ENCODE peak calls at places on chromosome 19, in six cellular contexts. E is WERI-Rb-1; K is right cardiac atrium; W is CD8-positive, alpha-beta T cell; J is body of pancreas; N is fibroblast of lung. V is an unnamed sample.

GRCh38 chr19:2488942-2489731 is 13.2 kb downstream of the GADD45B start:
- DNase-seq in K (peak), E (no peak), J (peak), W (no peak), N (peak), V (no peak)

GRCh38 chr19:54201980-54202379 is 1.3 kb downstream of the RPS9 start:
- DNase-seq in K (no peak), E (no peak), N (no peak), J (no peak), W (no peak), V (no peak)

GRCh38 chr19:49338691-49339363 is 3.6 kb downstream of the CD37 start:
- DNase-seq in E (peak), W (no peak), K (peak), N (peak), J (peak), V (peak)

GRCh38 chr19:17529239-17530158 is 18.1 kb downstream of the PGLS start:
- DNase-seq in E (no peak), W (no peak), N (no peak), K (no peak), J (no peak), V (no peak)

GRCh38 chr19:39160889-39161672 is 35.5 kb downstream of the PAK4 start:
- DNase-seq in N (peak), J (no peak), K (peak), E (no peak), W (no peak), V (no peak)

GRCh38 chr19:2022289-2022688 is 6.8 kb upstream of the BTBD2 start:
- DNase-seq in J (no peak), N (no peak), K (no peak), W (no peak), E (no peak), V (no peak)

GRCh38 chr19:50909240-50910070 is 1.7 kb downstream of the KLK4 start:
- DNase-seq in J (peak), K (peak), E (peak), N (no peak), W (peak), V (no peak)

GRCh38 chr19:36564391-36564790 is 8.7 kb downstream of the ZNF529 start:
- DNase-seq in E (no peak), J (no peak), K (no peak), N (peak), W (no peak), V (no peak)

GRCh38 chr19:31282346-31282745 is 66.9 kb downstream of the TSHZ3 start:
- DNase-seq in K (no peak), E (no peak), J (no peak), N (no peak), W (no peak), V (no peak)

GRCh38 chr19:7877249-7877836 is 3.2 kb upstream of the PRR36 start:
- DNase-seq in N (no peak), K (no peak), J (no peak), E (no peak), W (no peak), V (no peak)

GRCh38 chr19:18675779-18676178 is 7.7 kb upstream of the CRTC1 start:
- DNase-seq in E (peak), J (no peak), K (no peak), W (peak), N (no peak), V (no peak)

GRCh38 chr19:18795540-18795939 is 4.4 kb upstream of the COMP start:
- DNase-seq in J (no peak), E (no peak), K (peak), N (peak), W (no peak), V (no peak)

GRCh38 chr19:10478903-10479384 is 24.2 kb downstream of the KEAP1 start:
- DNase-seq in E (peak), N (peak), J (peak), W (peak), K (peak), V (peak)

GRCh38 chr19:54469496-54469934 is 3.6 kb downstream of the CDC42EP5 start:
- DNase-seq in J (no peak), E (no peak), K (peak), N (no peak), W (no peak), V (no peak)

GRCh38 chr19:41114132-41114531 is at the start of gene CYP2F1:
- DNase-seq in E (no peak), K (no peak), N (no peak), W (no peak), J (no peak), V (no peak)

GRCh38 chr19:58407658-58408151 is 744 bp upstream of the ZNF584 start:
- DNase-seq in J (no peak), K (no peak), W (no peak), E (no peak), N (no peak), V (no peak)

GRCh38 chr19:44303976-44304568 is 753 bp downstream of the ZNF235 start:
- DNase-seq in J (no peak), W (no peak), K (no peak), N (peak), E (peak), V (no peak)

GRCh38 chr19:39284032-39284431 is 12.2 kb upstream of the IFNL1 start:
- DNase-seq in N (no peak), J (no peak), K (no peak), W (no peak), E (no peak), V (no peak)

GRCh38 chr19:16417660-16418596 is 53.8 kb downstream of the EPS15L1 start:
- DNase-seq in K (peak), J (peak), E (peak), W (peak), N (peak), V (peak)

GRCh38 chr19:53013621-53014020 is at the start of gene ERVV-1:
- DNase-seq in E (no peak), K (no peak), W (no peak), N (no peak), J (no peak), V (no peak)

GRCh38 chr19:9702186-9702585 is 27.3 kb upstream of the ZNF562 start:
- DNase-seq in K (no peak), J (no peak), W (no peak), E (no peak), N (no peak), V (no peak)

GRCh38 chr19:49781394-49781793 is 14.6 kb downstream of the AP2A1 start:
- DNase-seq in K (no peak), N (no peak), J (no peak), E (no peak), W (no peak), V (no peak)

GRCh38 chr19:55857149-55857548 is 20.8 kb downstream of the NLRP4 start:
- DNase-seq in E (no peak), W (no peak), K (no peak), N (no peak), J (no peak), V (no peak)

GRCh38 chr19:13619203-13619632 is 112.9 kb upstream of the CACNA1A start:
- DNase-seq in N (peak), W (no peak), E (no peak), J (no peak), K (no peak), V (no peak)

GRCh38 chr19:33370783-33371182 is 2.7 kb upstream of the CEBPG start:
- DNase-seq in E (no peak), K (no peak), W (no peak), N (no peak), J (no peak), V (no peak)

GRCh38 chr19:37929512-37929911 is 22.5 kb downstream of the SIPA1L3 start:
- DNase-seq in N (no peak), J (no peak), W (no peak), E (no peak), K (no peak), V (no peak)

GRCh38 chr19:33201886-33202545 is 7.9 kb downstream of the LRP3 start:
- DNase-seq in N (no peak), W (no peak), K (no peak), J (no peak), E (no peak), V (no peak)

GRCh38 chr19:55478364-55478763 is 1.9 kb downstream of the ZNF628 start:
- DNase-seq in W (no peak), K (peak), J (no peak), E (no peak), N (no peak), V (no peak)

GRCh38 chr19:1747285-1748114 is 5.8 kb upstream of the ONECUT3 start:
- DNase-seq in K (peak), W (peak), J (peak), N (peak), E (no peak), V (no peak)

GRCh38 chr19:8423821-8424223 is 10.7 kb downstream of the MARCHF2 start:
- DNase-seq in E (no peak), J (peak), W (no peak), N (peak), K (peak), V (peak)

DNA sequence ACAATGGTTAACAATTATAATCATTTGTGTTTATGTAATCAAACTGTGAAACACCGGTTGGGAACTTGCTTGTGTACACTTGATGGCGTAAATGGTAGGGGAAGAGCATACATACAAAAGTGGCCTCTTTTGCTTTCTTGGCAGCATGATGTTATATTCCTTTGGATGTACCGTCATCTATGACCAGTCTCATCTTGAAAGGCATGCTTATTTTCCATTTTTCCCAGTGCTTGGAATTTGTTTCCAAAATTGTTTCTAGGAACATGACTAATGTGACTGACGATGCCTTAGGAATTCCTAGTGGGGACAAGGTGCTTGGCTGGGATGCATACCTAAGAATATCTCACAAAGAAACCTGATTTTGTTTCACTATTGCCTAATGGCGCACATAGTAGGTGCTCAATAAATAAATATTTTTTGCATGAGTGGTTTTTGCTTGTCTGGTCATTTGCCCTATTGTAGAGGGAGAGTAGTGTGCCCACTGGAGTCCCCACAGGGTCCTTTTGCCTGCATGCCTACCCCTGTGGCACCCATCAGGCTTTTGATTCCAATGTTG is 45.5 kb downstream of the SAE1 start:
- DNase-seq in N (peak), J (no peak), W (no peak), K (no peak), E (no peak), V (no peak)
- H3K27ac ChIP-seq in N (peak), J (no peak), W (no peak), K (peak), E (no peak), V (peak)

GRCh38 chr19:30229524-30230174 is 142.5 kb upstream of the ZNF536 start:
- DNase-seq in W (no peak), J (no peak), E (peak), N (no peak), K (no peak), V (no peak)
- H3K27ac ChIP-seq in W (no peak), J (no peak), E (no peak), N (no peak), K (no peak), V (no peak)

DNA sequence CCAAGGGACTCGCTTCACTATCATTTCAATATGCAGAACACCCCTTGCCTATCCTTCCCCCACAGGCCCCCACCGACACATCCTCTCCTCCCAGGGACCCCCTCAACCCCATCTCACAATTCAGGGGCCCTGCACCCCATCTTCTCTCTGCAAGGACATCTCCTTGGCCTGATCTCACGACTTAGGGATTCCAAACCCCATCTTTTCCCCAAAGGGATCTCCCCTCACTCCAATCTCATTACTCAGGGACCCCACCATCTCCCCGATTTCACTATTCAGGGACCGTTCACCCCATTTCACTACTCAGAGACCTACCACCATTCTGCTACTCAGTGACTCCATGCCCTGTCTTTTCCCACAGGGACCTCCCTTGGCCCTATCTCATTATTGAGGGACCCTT is 1.4 kb downstream of the MAP2K2 start:
- DNase-seq in K (no peak), W (no peak), N (no peak), E (no peak), J (no peak), V (no peak)
- H3K27ac ChIP-seq in K (no peak), W (peak), N (peak), E (no peak), J (no peak), V (peak)

GRCh38 chr19:47430041-47430802 is 10.9 kb upstream of the MEIS3 start:
- DNase-seq in J (peak), W (peak), N (peak), K (peak), E (no peak), V (no peak)

GRCh38 chr19:47423203-47423882 is 4.0 kb upstream of the MEIS3 start:
- DNase-seq in J (no peak), W (no peak), E (no peak), K (no peak), N (no peak), V (no peak)

GRCh38 chr19:47428177-47428894 is 9.0 kb upstream of the MEIS3 start:
- DNase-seq in W (peak), J (peak), K (peak), N (peak), E (peak), V (peak)

GRCh38 chr19:47429140-47429793 is 9.9 kb upstream of the MEIS3 start:
- DNase-seq in N (no peak), W (no peak), J (no peak), E (no peak), K (no peak), V (no peak)

GRCh38 chr19:47427241-47428176 is 8.2 kb upstream of the MEIS3 start:
- DNase-seq in W (peak), N (peak), J (peak), K (no peak), E (peak), V (peak)
- H3K27ac ChIP-seq in W (no peak), N (peak), J (no peak), K (no peak), E (peak), V (peak)

GRCh38 chr19:6536138-6536671 is 5.4 kb downstream of the TNFSF9 start:
- DNase-seq in K (peak), N (peak), W (peak), E (peak), J (peak), V (no peak)
- H3K27ac ChIP-seq in K (no peak), N (no peak), W (no peak), E (no peak), J (no peak), V (no peak)